ENCODE peak calls at places on chromosome 7, in five cellular contexts. E is stimulated activated CD4-positive, alpha-beta T cell treated with anti-CD3 and anti-CD28 coated beads, Interleukin-4, amount 100 ng/mL, for 4 hours; K is left cardiac atrium; Q is activated CD4-positive, CD25-positive, alpha-beta regulatory T cell; Z is erythroblast. R is an unnamed sample.

GRCh38 chr7:138837627-138838026 is 39.6 kb upstream of the ATP6V0A4 start:
- DNase-seq in Z (no peak), Q (no peak), E (no peak), K (peak), R (no peak)

GRCh38 chr7:101919363-101920115 is 102.1 kb downstream of the CUX1 start:
- DNase-seq in K (no peak), E (no peak), Z (no peak), Q (no peak), R (no peak)

GRCh38 chr7:80093349-80093748 is 41.3 kb upstream of the GNAI1 start:
- DNase-seq in Z (no peak), Q (no peak), E (no peak), K (no peak), R (no peak)

GRCh38 chr7:143909863-143910262 is 7.9 kb upstream of the TCAF1 start:
- DNase-seq in Z (no peak), Q (no peak), K (no peak), E (no peak), R (no peak)

GRCh38 chr7:110988348-110988747 is 102.6 kb upstream of the LRRN3 start:
- DNase-seq in Z (no peak), K (no peak), Q (no peak), E (no peak), R (no peak)

GRCh38 chr7:131011976-131012375 is 278.0 kb upstream of the KLF14 start:
- DNase-seq in K (no peak), E (no peak), Q (no peak), Z (peak), R (no peak)

GRCh38 chr7:130825819-130826218 is 91.8 kb upstream of the KLF14 start:
- DNase-seq in Q (no peak), Z (peak), E (no peak), K (no peak), R (no peak)

GRCh38 chr7:114087674-114088539 is 169.1 kb upstream of the PPP1R3A start:
- DNase-seq in Z (no peak), E (no peak), K (peak), Q (no peak), R (no peak)

GRCh38 chr7:121187676-121188075 is 141.1 kb upstream of the WNT16 start:
- DNase-seq in Z (no peak), Q (no peak), E (no peak), K (no peak), R (no peak)

GRCh38 chr7:40489844-40490602 is 355.2 kb downstream of the SUGCT start:
- DNase-seq in E (no peak), Z (no peak), Q (no peak), K (no peak), R (no peak)

GRCh38 chr7:108652886-108653285 is 83.2 kb downstream of the DNAJB9 start:
- DNase-seq in Q (no peak), E (no peak), K (no peak), Z (no peak), R (no peak)

GRCh38 chr7:134694299-134694698 is 47.6 kb downstream of the BPGM start:
- DNase-seq in E (no peak), Q (no peak), Z (peak), K (no peak), R (no peak)

GRCh38 chr7:150332852-150333635 is 8.4 kb downstream of the RARRES2 start:
- DNase-seq in K (no peak), E (no peak), Z (no peak), Q (no peak), R (no peak)

GRCh38 chr7:155354371-155355048 is 56.8 kb downstream of the INSIG1 start:
- DNase-seq in Q (no peak), Z (no peak), E (no peak), K (no peak), R (no peak)

GRCh38 chr7:101169838-101170531 is 4.6 kb upstream of the VGF start:
- DNase-seq in Q (peak), E (peak), K (peak), Z (peak), R (no peak)

GRCh38 chr7:32462451-32462850 is 27.7 kb downstream of the LSM5 start:
- DNase-seq in E (no peak), Z (no peak), Q (no peak), K (no peak), R (no peak)

GRCh38 chr7:36360244-36360643 is 29.4 kb upstream of the ANLN start:
- DNase-seq in Z (no peak), Q (no peak), E (no peak), K (no peak), R (no peak)

GRCh38 chr7:141362580-141363435 is 188.4 kb upstream of the AGK start:
- DNase-seq in K (no peak), E (no peak), Q (no peak), Z (no peak), R (no peak)

R was measured in AG09319.